ENCODE peak calls at places on chromosomes 7 and 10, in five cellular contexts. N is tibial nerve, A is fibroblast of pulmonary artery, C is PC-3, M is tibial artery. Z is an unnamed sample.

GRCh38 chr10:56551037-56551436 is 190.0 kb upstream of the ZWINT start:
- DNase-seq in M (no peak), A (no peak), C (no peak), N (no peak), Z (no peak)

GRCh38 chr7:126578338-126578737 is 674.4 kb downstream of the GRM8 start:
- DNase-seq in M (no peak), A (no peak), C (no peak), N (no peak), Z (no peak)

GRCh38 chr7:40447345-40447744 is 312.5 kb downstream of the SUGCT start:
- DNase-seq in C (peak; percentile 9), A (no peak), M (no peak), N (no peak), Z (no peak)

GRCh38 chr10:130080461-130080814 is 30.2 kb downstream of the C10orf143 start:
- DNase-seq in A (no peak), N (no peak), M (no peak), C (no peak), Z (no peak)

GRCh38 chr10:132274581-132274980 is 33.2 kb downstream of the STK32C start:
- DNase-seq in N (no peak), C (no peak), A (no peak), M (no peak), Z (no peak)

GRCh38 chr7:1295776-1296726 is 63.4 kb downstream of the UNCX start:
- DNase-seq in N (no peak), C (no peak), M (no peak), A (no peak), Z (no peak)

GRCh38 chr10:84118395-84119006 is 20.8 kb upstream of the GHITM start:
- DNase-seq in C (peak; percentile 35), N (no peak), M (no peak), A (no peak), Z (no peak)

GRCh38 chr10:28241766-28242399 is 61.0 kb downstream of the MPP7 start:
- DNase-seq in M (no peak), C (peak; percentile 76), A (peak; percentile 72), N (no peak), Z (peak; percentile 66)

GRCh38 chr10:78312197-78313046 is 278.8 kb downstream of the RPS24 start:
- DNase-seq in N (no peak), C (no peak), M (no peak), A (peak; percentile 90), Z (peak; percentile 51)

GRCh38 chr7:138886501-138886917 is 88.5 kb upstream of the ATP6V0A4 start:
- DNase-seq in M (no peak), A (peak; percentile 85), N (no peak), C (peak; percentile 88), Z (peak; percentile 76)

GRCh38 chr7:26369519-26370385 is 78.1 kb downstream of the SNX10 start:
- DNase-seq in N (no peak), C (peak; percentile 82), M (no peak), A (peak; percentile 58), Z (peak; percentile 46)

GRCh38 chr10:126904807-126905686 is at the start of gene DOCK1:
- DNase-seq in N (peak; percentile 33), C (peak; percentile 69), M (peak; percentile 78), A (peak; percentile 73), Z (peak; percentile 60)

GRCh38 chr7:83514977-83515376 is 134.0 kb downstream of the SEMA3E start:
- DNase-seq in M (no peak), N (no peak), A (no peak), C (no peak), Z (no peak)

GRCh38 chr7:106326594-106327537 is 42.1 kb upstream of the NAMPT start:
- DNase-seq in M (no peak), A (no peak), N (no peak), C (no peak), Z (peak; percentile 23)

GRCh38 chr7:39609084-39609461 is 14.3 kb upstream of the RALA start:
- DNase-seq in A (peak; percentile 89), C (peak; percentile 30), N (no peak), M (no peak), Z (peak; percentile 86)

GRCh38 chr10:75972494-75973276 is 541.3 kb downstream of the LRMDA start:
- DNase-seq in C (peak; percentile 58), M (no peak), A (peak; percentile 80), N (no peak), Z (peak; percentile 95)

GRCh38 chr7:74149556-74149955 is 24.6 kb upstream of the EIF4H start:
- DNase-seq in N (no peak), C (no peak), M (no peak), A (no peak), Z (no peak)

GRCh38 chr7:76108540-76109233 is 60.8 kb downstream of the MDH2 start:
- DNase-seq in C (peak; percentile 90), M (no peak), A (peak; percentile 35), N (no peak), Z (peak; percentile 47)

GRCh38 chr7:115183431-115184057 is 261.6 kb downstream of the MDFIC start:
- DNase-seq in N (no peak), M (no peak), A (no peak), C (no peak), Z (no peak)

GRCh38 chr10:87775766-87776165 is 42.3 kb downstream of the ATAD1 start:
- DNase-seq in A (peak; percentile 59), N (no peak), M (no peak), C (peak; percentile 23), Z (peak; percentile 19)

GRCh38 chr7:2079332-2080068 is 153.2 kb downstream of the MAD1L1 start:
- DNase-seq in M (no peak), C (no peak), N (no peak), A (no peak), Z (no peak)

GRCh38 chr7:39133088-39133487 is 155.4 kb downstream of the POU6F2 start:
- DNase-seq in M (no peak), A (no peak), N (no peak), C (no peak), Z (no peak)

GRCh38 chr10:103835121-103836045 is 20.0 kb downstream of the SH3PXD2A start:
- DNase-seq in C (no peak), A (peak; percentile 95), N (peak; percentile 52), M (peak; percentile 91), Z (peak; percentile 91)

GRCh38 chr7:116592445-116592844 is 67.6 kb downstream of the CAV1 start:
- DNase-seq in M (no peak), C (no peak), N (no peak), A (no peak), Z (no peak)

GRCh38 chr7:87934699-87935372 is 785 bp downstream of the ADAM22 start:
- DNase-seq in A (peak; percentile 12), M (no peak), C (no peak), N (no peak), Z (peak; percentile 19)

GRCh38 chr7:19916011-19916410 is 142.6 kb upstream of the TMEM196 start:
- DNase-seq in M (no peak), C (no peak), N (no peak), A (peak; percentile 8), Z (no peak)

GRCh38 chr7:128842674-128843641 is 12.8 kb downstream of the FLNC start:
- DNase-seq in N (no peak), A (no peak), M (no peak), C (no peak), Z (no peak)

DNA sequence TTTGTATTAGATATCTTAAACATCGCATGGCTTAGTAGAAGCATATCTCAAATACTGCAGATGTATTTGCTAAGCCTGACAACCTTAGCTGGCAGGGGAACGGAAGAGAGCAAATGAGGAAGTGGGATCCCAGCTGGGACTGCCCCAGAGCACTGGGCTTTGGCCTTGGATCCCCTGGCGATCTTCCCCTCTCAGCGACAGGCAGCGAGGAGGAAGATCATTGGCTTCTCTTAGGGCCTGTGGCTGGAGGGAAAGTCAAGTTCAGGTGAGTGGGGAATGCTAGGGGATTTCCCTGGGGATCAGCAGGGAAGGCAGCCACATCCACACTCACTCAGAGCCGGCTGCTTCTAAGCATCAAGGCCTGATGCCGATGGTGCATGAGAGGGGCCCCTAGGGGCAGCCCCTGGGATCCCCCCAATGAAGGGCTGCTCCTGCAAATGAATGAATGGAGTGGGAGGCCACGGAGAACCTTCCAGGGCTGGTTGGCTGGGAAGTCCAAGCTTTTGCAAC is 42.0 kb downstream of the LYZL2 start:
- DNase-seq in M (no peak), A (no peak), N (no peak), C (no peak), Z (no peak)
- TF ChIP-seq CTCF in M (no peak), A (no peak), N (no peak), C (no peak), Z (no peak)

GRCh38 chr10:17216901-17217395 is 11.1 kb upstream of the VIM start:
- DNase-seq in N (no peak), M (no peak), A (peak; percentile 65), C (no peak), Z (peak; percentile 64)
- H3K4me3 ChIP-seq in N (no peak overlapping the region), M (peak overlapping the region; percentile 3), A (no peak overlapping the region), C (no peak overlapping the region), Z (no peak overlapping the region)

GRCh38 chr7:69896100-69896499 is 297.8 kb downstream of the AUTS2 start:
- DNase-seq in A (no peak), N (no peak), C (no peak), M (no peak), Z (no peak)

GRCh38 chr7:69890081-69890369 is 291.8 kb downstream of the AUTS2 start:
- DNase-seq in A (no peak), C (no peak), M (no peak), N (no peak), Z (no peak)

GRCh38 chr7:69892790-69893189 is 294.5 kb downstream of the AUTS2 start:
- DNase-seq in M (no peak), C (no peak), A (no peak), N (no peak), Z (no peak)

GRCh38 chr7:69898189-69898588 is 299.9 kb downstream of the AUTS2 start:
- DNase-seq in A (no peak), N (no peak), M (no peak), C (no peak), Z (no peak)

DNA sequence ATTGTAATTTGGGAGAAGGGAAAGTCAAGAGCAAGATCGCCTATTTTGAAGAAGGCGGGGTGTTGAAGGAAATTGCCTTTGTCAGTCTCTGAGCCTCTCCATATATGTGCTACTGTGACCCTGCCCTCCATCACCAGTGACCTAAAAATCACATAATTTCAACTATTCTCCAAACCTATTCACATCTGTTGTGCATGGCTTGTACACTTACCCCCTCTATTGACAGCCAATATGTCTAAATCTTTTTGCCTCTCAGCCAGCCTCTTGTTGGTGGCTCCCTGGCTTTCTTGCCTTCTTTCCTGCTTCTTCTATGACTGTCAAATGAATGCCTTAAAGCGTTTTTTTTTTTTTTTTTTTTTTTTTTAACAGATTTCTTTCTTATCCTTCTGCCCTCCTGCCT is 295.6 kb downstream of the AUTS2 start:
- DNase-seq in C (no peak), N (no peak), M (no peak), A (peak; percentile 24), Z (peak; percentile 54)
- TF ChIP-seq CTCF in C (no peak), N (no peak), M (no peak), A (peak; percentile 35), Z (peak; percentile 48)

DNA sequence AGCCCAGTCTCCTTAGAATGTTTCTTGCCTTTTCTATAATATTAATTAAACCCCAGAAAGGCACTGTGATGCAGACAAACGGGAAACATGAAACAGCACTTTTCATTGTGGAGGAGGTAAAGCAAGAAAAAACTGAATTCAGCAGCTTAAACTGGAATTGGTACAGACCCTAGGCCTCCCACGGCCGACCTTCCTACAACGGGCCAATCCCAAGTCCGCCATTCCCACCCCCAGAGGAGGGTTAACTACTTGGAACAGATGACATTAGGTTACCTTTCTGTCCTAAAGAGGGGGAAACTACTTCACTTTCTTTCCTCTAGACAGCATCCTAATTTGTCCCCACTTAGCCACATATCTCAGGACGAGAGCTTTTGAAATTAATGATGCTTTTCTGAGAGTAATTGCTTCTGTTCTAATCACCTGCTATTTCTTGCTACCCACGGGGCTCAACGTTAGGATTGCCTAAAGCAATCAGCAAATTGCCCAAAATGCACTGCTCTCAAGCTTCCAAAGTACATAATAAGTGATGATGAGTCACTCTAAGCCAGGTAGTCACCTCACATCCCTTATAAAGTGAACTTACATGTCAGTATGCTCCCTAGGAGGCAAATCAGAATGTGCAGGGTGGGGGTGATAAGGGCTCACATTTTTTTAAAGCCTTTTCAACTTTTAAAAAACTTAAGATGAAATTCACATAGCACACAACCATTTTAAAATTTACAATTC is 36.7 kb downstream of the LSM5 start:
- DNase-seq in C (peak; percentile 67), N (no peak), M (no peak), A (no peak), Z (no peak)
- H3K4me3 ChIP-seq in C (no peak overlapping the region), N (no peak overlapping the region), M (no peak overlapping the region), A (no peak overlapping the region), Z (no peak overlapping the region)